ENCODE peak calls at places on chromosomes 3 and 15, in four cellular contexts. U is fibroblast of villous mesenchyme, W is neural progenitor cell, J is caudate nucleus. C is an unnamed sample.

GRCh38 chr3:35223636-35224035 is 415.7 kb upstream of the ARPP21 start:
- DNase-seq in U (no peak), W (no peak), J (no peak), C (no peak)

GRCh38 chr3:61524933-61525332 is 36.4 kb upstream of the PTPRG start:
- DNase-seq in W (no peak), U (no peak), J (no peak), C (no peak)

GRCh38 chr15:89971592-89971997 is 29.5 kb upstream of the ZNF710 start:
- DNase-seq in W (peak), J (peak), U (peak), C (no peak)

GRCh38 chr3:195466251-195466650 is 23.4 kb upstream of the ACAP2 start:
- DNase-seq in U (no peak), J (no peak), W (no peak), C (no peak)

GRCh38 chr3:170961616-170962400 is 53.4 kb upstream of the EIF5A2 start:
- DNase-seq in J (peak), W (peak), U (peak), C (no peak)

GRCh38 chr15:99385865-99386264 is 134.6 kb downstream of the LRRC28 start:
- DNase-seq in W (no peak), U (peak), J (no peak), C (no peak)

GRCh38 chr3:8769088-8769822 is at the start of gene OXTR:
- DNase-seq in W (peak), J (peak), U (peak), C (peak)

GRCh38 chr15:31285772-31286261 is 40.8 kb upstream of the KLF13 start:
- DNase-seq in W (no peak), J (no peak), U (no peak), C (no peak)

GRCh38 chr15:43522247-43522646 is 4.8 kb downstream of the MAP1A start:
- DNase-seq in W (no peak), U (no peak), J (no peak), C (no peak)

GRCh38 chr3:46870651-46871050 is 6.9 kb upstream of the PTH1R start:
- DNase-seq in U (no peak), W (no peak), J (no peak), C (no peak)

C was measured in occipital lobe.